ENCODE peak calls at places on chromosomes 4 and X, in seven cellular contexts. One of them, this sample, is unnamed.
A peak's percentile ranks its signal among the peaks of the same experiment; 100 is the strongest.

GRCh38 chr4:139564502-139564901 is 8.5 kb upstream of the SETD7 start:
- DNase-seq in GM12892: no peak
- DNase-seq in ACHN: no peak
- DNase-seq in transverse colon: no peak
- DNase-seq in AG04449: no peak
- DNase-seq in substantia nigra: no peak
- DNase-seq in stimulated activated CD4-positive, alpha-beta T cell treated with anti-CD3 and anti-CD28 coated beads, Interleukin-2, amount 100 ng/mL, for 4 hours: no peak
- DNase-seq in this sample: no peak

GRCh38 chr4:167274346-167274745 is 40.1 kb upstream of the SPOCK3 start:
- DNase-seq in GM12892: no peak
- DNase-seq in ACHN: no peak
- DNase-seq in transverse colon: no peak
- DNase-seq in AG04449: peak; percentile 33
- DNase-seq in substantia nigra: no peak
- DNase-seq in stimulated activated CD4-positive, alpha-beta T cell treated with anti-CD3 and anti-CD28 coated beads, Interleukin-2, amount 100 ng/mL, for 4 hours: no peak
- DNase-seq in this sample: no peak

GRCh38 chrX:68717663-68718442 is 70.4 kb downstream of the STARD8 start:
- DNase-seq in GM12892: no peak
- DNase-seq in ACHN: no peak
- DNase-seq in transverse colon: no peak
- DNase-seq in AG04449: no peak
- DNase-seq in substantia nigra: no peak
- DNase-seq in stimulated activated CD4-positive, alpha-beta T cell treated with anti-CD3 and anti-CD28 coated beads, Interleukin-2, amount 100 ng/mL, for 4 hours: no peak
- DNase-seq in this sample: no peak

GRCh38 chr4:65805936-65806335 is 135.6 kb upstream of the EPHA5 start:
- DNase-seq in GM12892: no peak
- DNase-seq in ACHN: no peak
- DNase-seq in transverse colon: no peak
- DNase-seq in AG04449: no peak
- DNase-seq in substantia nigra: no peak
- DNase-seq in stimulated activated CD4-positive, alpha-beta T cell treated with anti-CD3 and anti-CD28 coated beads, Interleukin-2, amount 100 ng/mL, for 4 hours: no peak
- DNase-seq in this sample: no peak

GRCh38 chrX:50812995-50813842 is 775 bp downstream of the SHROOM4 start:
- DNase-seq in GM12892: no peak
- DNase-seq in ACHN: peak; percentile 30
- DNase-seq in transverse colon: peak; percentile 25
- DNase-seq in AG04449: no peak
- DNase-seq in substantia nigra: no peak
- DNase-seq in stimulated activated CD4-positive, alpha-beta T cell treated with anti-CD3 and anti-CD28 coated beads, Interleukin-2, amount 100 ng/mL, for 4 hours: no peak
- DNase-seq in this sample: peak; percentile 52

GRCh38 chr4:8756816-8757215 is 114.8 kb downstream of the HMX1 start:
- DNase-seq in GM12892: no peak
- DNase-seq in ACHN: no peak
- DNase-seq in transverse colon: no peak
- DNase-seq in AG04449: no peak
- DNase-seq in substantia nigra: no peak
- DNase-seq in stimulated activated CD4-positive, alpha-beta T cell treated with anti-CD3 and anti-CD28 coated beads, Interleukin-2, amount 100 ng/mL, for 4 hours: no peak
- DNase-seq in this sample: peak; percentile 12

GRCh38 chr4:183961772-183962171 is 56.7 kb downstream of the STOX2 start:
- DNase-seq in GM12892: no peak
- DNase-seq in ACHN: no peak
- DNase-seq in transverse colon: no peak
- DNase-seq in AG04449: no peak
- DNase-seq in substantia nigra: no peak
- DNase-seq in stimulated activated CD4-positive, alpha-beta T cell treated with anti-CD3 and anti-CD28 coated beads, Interleukin-2, amount 100 ng/mL, for 4 hours: no peak
- DNase-seq in this sample: no peak

GRCh38 chr4:81257021-81257420 is 42.0 kb upstream of the PRKG2 start:
- DNase-seq in GM12892: no peak
- DNase-seq in ACHN: no peak
- DNase-seq in transverse colon: no peak
- DNase-seq in AG04449: no peak
- DNase-seq in substantia nigra: no peak
- DNase-seq in stimulated activated CD4-positive, alpha-beta T cell treated with anti-CD3 and anti-CD28 coated beads, Interleukin-2, amount 100 ng/mL, for 4 hours: no peak
- DNase-seq in this sample: no peak

GRCh38 chr4:56804551-56804950 is 16.9 kb downstream of the SPINK2 start:
- DNase-seq in GM12892: no peak
- DNase-seq in ACHN: no peak
- DNase-seq in transverse colon: no peak
- DNase-seq in AG04449: peak; percentile 46
- DNase-seq in substantia nigra: no peak
- DNase-seq in stimulated activated CD4-positive, alpha-beta T cell treated with anti-CD3 and anti-CD28 coated beads, Interleukin-2, amount 100 ng/mL, for 4 hours: no peak
- DNase-seq in this sample: no peak

GRCh38 chrX:39070009-39070408 is 268.8 kb downstream of the MID1IP1 start:
- DNase-seq in GM12892: no peak
- DNase-seq in ACHN: no peak
- DNase-seq in transverse colon: no peak
- DNase-seq in AG04449: no peak
- DNase-seq in substantia nigra: no peak
- DNase-seq in stimulated activated CD4-positive, alpha-beta T cell treated with anti-CD3 and anti-CD28 coated beads, Interleukin-2, amount 100 ng/mL, for 4 hours: no peak
- DNase-seq in this sample: no peak

GRCh38 chrX:97199501-97199900 is 315.8 kb downstream of the RPA4 start:
- DNase-seq in GM12892: no peak
- DNase-seq in ACHN: no peak
- DNase-seq in transverse colon: no peak
- DNase-seq in AG04449: no peak
- DNase-seq in substantia nigra: no peak
- DNase-seq in stimulated activated CD4-positive, alpha-beta T cell treated with anti-CD3 and anti-CD28 coated beads, Interleukin-2, amount 100 ng/mL, for 4 hours: no peak
- DNase-seq in this sample: no peak

GRCh38 chr4:140252742-140253555 is 99.0 kb upstream of the MAML3 start:
- DNase-seq in GM12892: peak; percentile 44
- DNase-seq in ACHN: peak; percentile 15
- DNase-seq in transverse colon: peak; percentile 78
- DNase-seq in AG04449: no peak
- DNase-seq in substantia nigra: peak; percentile 49
- DNase-seq in stimulated activated CD4-positive, alpha-beta T cell treated with anti-CD3 and anti-CD28 coated beads, Interleukin-2, amount 100 ng/mL, for 4 hours: peak; percentile 54
- DNase-seq in this sample: peak; percentile 86

GRCh38 chr4:173415885-173416658 is 17.2 kb upstream of the SCRG1 start:
- DNase-seq in GM12892: no peak
- DNase-seq in ACHN: no peak
- DNase-seq in transverse colon: peak; percentile 24
- DNase-seq in AG04449: no peak
- DNase-seq in substantia nigra: no peak
- DNase-seq in stimulated activated CD4-positive, alpha-beta T cell treated with anti-CD3 and anti-CD28 coated beads, Interleukin-2, amount 100 ng/mL, for 4 hours: no peak
- DNase-seq in this sample: no peak

GRCh38 chr4:26873391-26874026 is 12.9 kb downstream of the STIM2 start:
- DNase-seq in GM12892: no peak
- DNase-seq in ACHN: no peak
- DNase-seq in transverse colon: no peak
- DNase-seq in AG04449: no peak
- DNase-seq in substantia nigra: no peak
- DNase-seq in stimulated activated CD4-positive, alpha-beta T cell treated with anti-CD3 and anti-CD28 coated beads, Interleukin-2, amount 100 ng/mL, for 4 hours: peak; percentile 12
- DNase-seq in this sample: no peak

GRCh38 chr4:40980318-40980883 is 230.6 kb downstream of the NSUN7 start:
- DNase-seq in GM12892: no peak
- DNase-seq in ACHN: peak; percentile 38
- DNase-seq in transverse colon: no peak
- DNase-seq in AG04449: no peak
- DNase-seq in substantia nigra: no peak
- DNase-seq in stimulated activated CD4-positive, alpha-beta T cell treated with anti-CD3 and anti-CD28 coated beads, Interleukin-2, amount 100 ng/mL, for 4 hours: no peak
- DNase-seq in this sample: no peak

GRCh38 chr4:109921384-109921808 is 8.7 kb downstream of the EGF start:
- DNase-seq in GM12892: no peak
- DNase-seq in ACHN: peak; percentile 73
- DNase-seq in transverse colon: no peak
- DNase-seq in AG04449: peak; percentile 66
- DNase-seq in substantia nigra: no peak
- DNase-seq in stimulated activated CD4-positive, alpha-beta T cell treated with anti-CD3 and anti-CD28 coated beads, Interleukin-2, amount 100 ng/mL, for 4 hours: no peak
- DNase-seq in this sample: no peak

GRCh38 chr4:153987291-153987690 is 198.4 kb upstream of the SFRP2 start:
- DNase-seq in GM12892: no peak
- DNase-seq in ACHN: no peak
- DNase-seq in transverse colon: no peak
- DNase-seq in AG04449: no peak
- DNase-seq in substantia nigra: no peak
- DNase-seq in stimulated activated CD4-positive, alpha-beta T cell treated with anti-CD3 and anti-CD28 coated beads, Interleukin-2, amount 100 ng/mL, for 4 hours: no peak
- DNase-seq in this sample: no peak

GRCh38 chr4:14247767-14248166 is 620.2 kb upstream of the BOD1L1 start:
- DNase-seq in GM12892: no peak
- DNase-seq in ACHN: no peak
- DNase-seq in transverse colon: no peak
- DNase-seq in AG04449: no peak
- DNase-seq in substantia nigra: no peak
- DNase-seq in stimulated activated CD4-positive, alpha-beta T cell treated with anti-CD3 and anti-CD28 coated beads, Interleukin-2, amount 100 ng/mL, for 4 hours: no peak
- DNase-seq in this sample: no peak

GRCh38 chr4:39699676-39700409 is 1.9 kb downstream of the UBE2K start:
- DNase-seq in GM12892: no peak
- DNase-seq in ACHN: peak; percentile 15
- DNase-seq in transverse colon: no peak
- DNase-seq in AG04449: no peak
- DNase-seq in substantia nigra: no peak
- DNase-seq in stimulated activated CD4-positive, alpha-beta T cell treated with anti-CD3 and anti-CD28 coated beads, Interleukin-2, amount 100 ng/mL, for 4 hours: no peak
- DNase-seq in this sample: no peak

GRCh38 chr4:82614868-82615449 is 53.2 kb upstream of the TMEM150C start:
- DNase-seq in GM12892: no peak
- DNase-seq in ACHN: no peak
- DNase-seq in transverse colon: no peak
- DNase-seq in AG04449: no peak
- DNase-seq in substantia nigra: no peak
- DNase-seq in stimulated activated CD4-positive, alpha-beta T cell treated with anti-CD3 and anti-CD28 coated beads, Interleukin-2, amount 100 ng/mL, for 4 hours: no peak
- DNase-seq in this sample: no peak

GRCh38 chr4:41258783-41259182 is 2.1 kb downstream of the UCHL1 start:
- DNase-seq in GM12892: no peak
- DNase-seq in ACHN: peak; percentile 45
- DNase-seq in transverse colon: no peak
- DNase-seq in AG04449: peak; percentile 16
- DNase-seq in substantia nigra: peak; percentile 4
- DNase-seq in stimulated activated CD4-positive, alpha-beta T cell treated with anti-CD3 and anti-CD28 coated beads, Interleukin-2, amount 100 ng/mL, for 4 hours: no peak
- DNase-seq in this sample: peak; percentile 3

GRCh38 chr4:147003956-147004580 is 58.4 kb upstream of the TTC29 start:
- DNase-seq in GM12892: no peak
- DNase-seq in ACHN: no peak
- DNase-seq in transverse colon: no peak
- DNase-seq in AG04449: no peak
- DNase-seq in substantia nigra: no peak
- DNase-seq in stimulated activated CD4-positive, alpha-beta T cell treated with anti-CD3 and anti-CD28 coated beads, Interleukin-2, amount 100 ng/mL, for 4 hours: no peak
- DNase-seq in this sample: no peak

GRCh38 chrX:23931149-23931604 is 23.4 kb downstream of the CXorf58 start:
- DNase-seq in GM12892: no peak
- DNase-seq in ACHN: no peak
- DNase-seq in transverse colon: no peak
- DNase-seq in AG04449: no peak
- DNase-seq in substantia nigra: no peak
- DNase-seq in stimulated activated CD4-positive, alpha-beta T cell treated with anti-CD3 and anti-CD28 coated beads, Interleukin-2, amount 100 ng/mL, for 4 hours: no peak
- DNase-seq in this sample: no peak

GRCh38 chrX:14616876-14617275 is 87.5 kb downstream of the GLRA2 start:
- DNase-seq in GM12892: no peak
- DNase-seq in ACHN: no peak
- DNase-seq in transverse colon: no peak
- DNase-seq in AG04449: peak; percentile 42
- DNase-seq in substantia nigra: no peak
- DNase-seq in stimulated activated CD4-positive, alpha-beta T cell treated with anti-CD3 and anti-CD28 coated beads, Interleukin-2, amount 100 ng/mL, for 4 hours: no peak
- DNase-seq in this sample: no peak

GRCh38 chr4:158903079-158903456 is 134.2 kb downstream of the FNIP2 start:
- DNase-seq in GM12892: no peak
- DNase-seq in ACHN: no peak
- DNase-seq in transverse colon: no peak
- DNase-seq in AG04449: no peak
- DNase-seq in substantia nigra: no peak
- DNase-seq in stimulated activated CD4-positive, alpha-beta T cell treated with anti-CD3 and anti-CD28 coated beads, Interleukin-2, amount 100 ng/mL, for 4 hours: no peak
- DNase-seq in this sample: no peak

GRCh38 chrX:7083468-7084396 is 63.8 kb upstream of the STS start:
- DNase-seq in GM12892: peak; percentile 23
- DNase-seq in ACHN: peak; percentile 85
- DNase-seq in transverse colon: peak; percentile 38
- DNase-seq in AG04449: peak; percentile 67
- DNase-seq in substantia nigra: no peak
- DNase-seq in stimulated activated CD4-positive, alpha-beta T cell treated with anti-CD3 and anti-CD28 coated beads, Interleukin-2, amount 100 ng/mL, for 4 hours: peak; percentile 41
- DNase-seq in this sample: no peak

GRCh38 chr4:123200417-123200945 is 196.1 kb upstream of the SPRY1 start:
- DNase-seq in GM12892: no peak
- DNase-seq in ACHN: no peak
- DNase-seq in transverse colon: no peak
- DNase-seq in AG04449: no peak
- DNase-seq in substantia nigra: no peak
- DNase-seq in stimulated activated CD4-positive, alpha-beta T cell treated with anti-CD3 and anti-CD28 coated beads, Interleukin-2, amount 100 ng/mL, for 4 hours: no peak
- DNase-seq in this sample: no peak

GRCh38 chr4:156954598-156954997 is 17.0 kb downstream of the PDGFC start:
- DNase-seq in GM12892: no peak
- DNase-seq in ACHN: no peak
- DNase-seq in transverse colon: no peak
- DNase-seq in AG04449: no peak
- DNase-seq in substantia nigra: no peak
- DNase-seq in stimulated activated CD4-positive, alpha-beta T cell treated with anti-CD3 and anti-CD28 coated beads, Interleukin-2, amount 100 ng/mL, for 4 hours: no peak
- DNase-seq in this sample: no peak

This sample was measured in mucosa of descending colon.